ENCODE peak calls at places on chromosomes 3 and 15, in six cellular contexts. One of them, this sample, is unnamed.
A peak's percentile ranks its signal among the peaks of the same experiment; 100 is the strongest.

GRCh38 chr15:78570710-78571109 is 5.4 kb downstream of the CHRNA5 start:
- DNase-seq in GM10248: no peak
- DNase-seq in IMR-90: no peak
- DNase-seq in SK-N-SH: no peak
- DNase-seq in astrocyte of the spinal cord: no peak
- DNase-seq in AG10803: no peak
- DNase-seq in this sample: no peak

GRCh38 chr3:109939817-109940216 is 602.5 kb upstream of the DPPA4 start:
- DNase-seq in GM10248: no peak
- DNase-seq in SK-N-SH: no peak
- DNase-seq in AG10803: no peak
- DNase-seq in astrocyte of the spinal cord: no peak
- DNase-seq in IMR-90: no peak
- DNase-seq in this sample: no peak

GRCh38 chr15:67813104-67813634 is 12.1 kb upstream of the SKOR1 start:
- DNase-seq in IMR-90: no peak
- DNase-seq in SK-N-SH: peak; percentile 9
- DNase-seq in AG10803: no peak
- DNase-seq in astrocyte of the spinal cord: no peak
- DNase-seq in GM10248: no peak
- DNase-seq in this sample: no peak

GRCh38 chr3:22632566-22632965 is 570.6 kb upstream of the UBE2E2 start:
- DNase-seq in AG10803: no peak
- DNase-seq in SK-N-SH: no peak
- DNase-seq in astrocyte of the spinal cord: no peak
- DNase-seq in IMR-90: no peak
- DNase-seq in GM10248: no peak
- DNase-seq in this sample: no peak

GRCh38 chr15:49423906-49424520 is 971 bp downstream of the FGF7 start:
- DNase-seq in SK-N-SH: no peak
- DNase-seq in GM10248: no peak
- DNase-seq in AG10803: no peak
- DNase-seq in astrocyte of the spinal cord: no peak
- DNase-seq in IMR-90: no peak
- DNase-seq in this sample: no peak

GRCh38 chr15:78012643-78013077 is 64.9 kb downstream of the TBC1D2B start:
- DNase-seq in GM10248: no peak
- DNase-seq in SK-N-SH: no peak
- DNase-seq in astrocyte of the spinal cord: no peak
- DNase-seq in IMR-90: no peak
- DNase-seq in AG10803: no peak
- DNase-seq in this sample: no peak

GRCh38 chr3:65181397-65181871 is 493.6 kb upstream of the ADAMTS9 start:
- DNase-seq in AG10803: peak; percentile 4
- DNase-seq in astrocyte of the spinal cord: no peak
- DNase-seq in SK-N-SH: no peak
- DNase-seq in IMR-90: no peak
- DNase-seq in GM10248: no peak
- DNase-seq in this sample: no peak

GRCh38 chr3:43346990-43347749 is 60.8 kb downstream of the SNRK start:
- DNase-seq in AG10803: no peak
- DNase-seq in astrocyte of the spinal cord: peak; percentile 38
- DNase-seq in IMR-90: peak; percentile 21
- DNase-seq in SK-N-SH: no peak
- DNase-seq in GM10248: no peak
- DNase-seq in this sample: no peak

GRCh38 chr3:74593152-74593551 is 21.3 kb downstream of the CNTN3 start:
- DNase-seq in GM10248: no peak
- DNase-seq in SK-N-SH: no peak
- DNase-seq in IMR-90: no peak
- DNase-seq in astrocyte of the spinal cord: no peak
- DNase-seq in AG10803: no peak
- DNase-seq in this sample: no peak

GRCh38 chr3:21356402-21356801 is 394.6 kb downstream of the ZNF385D start:
- DNase-seq in GM10248: no peak
- DNase-seq in astrocyte of the spinal cord: no peak
- DNase-seq in AG10803: peak; percentile 33
- DNase-seq in SK-N-SH: no peak
- DNase-seq in IMR-90: peak; percentile 0
- DNase-seq in this sample: no peak

GRCh38 chr15:60272623-60273022 is 125.2 kb downstream of the ANXA2 start:
- DNase-seq in SK-N-SH: no peak
- DNase-seq in IMR-90: no peak
- DNase-seq in GM10248: no peak
- DNase-seq in astrocyte of the spinal cord: no peak
- DNase-seq in AG10803: no peak
- DNase-seq in this sample: no peak

GRCh38 chr3:194682651-194683310 is 2.9 kb upstream of the FAM43A start:
- DNase-seq in GM10248: peak; percentile 82
- DNase-seq in IMR-90: peak; percentile 86
- DNase-seq in SK-N-SH: peak; percentile 81
- DNase-seq in AG10803: peak; percentile 84
- DNase-seq in astrocyte of the spinal cord: peak; percentile 88
- DNase-seq in this sample: peak; percentile 98

GRCh38 chr3:12929801-12930200 is 88.4 kb upstream of the RPL32 start:
- DNase-seq in SK-N-SH: no peak
- DNase-seq in astrocyte of the spinal cord: no peak
- DNase-seq in IMR-90: no peak
- DNase-seq in AG10803: no peak
- DNase-seq in GM10248: no peak
- DNase-seq in this sample: no peak

GRCh38 chr3:17602126-17602525 is 140.3 kb downstream of the TBC1D5 start:
- DNase-seq in AG10803: no peak
- DNase-seq in astrocyte of the spinal cord: no peak
- DNase-seq in IMR-90: peak; percentile 52
- DNase-seq in GM10248: no peak
- DNase-seq in SK-N-SH: no peak
- DNase-seq in this sample: peak; percentile 30

GRCh38 chr3:10627884-10628572 is 122.6 kb upstream of the ATP2B2 start:
- DNase-seq in GM10248: no peak
- DNase-seq in IMR-90: no peak
- DNase-seq in AG10803: no peak
- DNase-seq in SK-N-SH: no peak
- DNase-seq in astrocyte of the spinal cord: no peak
- DNase-seq in this sample: no peak

GRCh38 chr3:102235679-102236078 is 199.1 kb upstream of the ZPLD1 start:
- DNase-seq in astrocyte of the spinal cord: peak; percentile 29
- DNase-seq in GM10248: no peak
- DNase-seq in AG10803: no peak
- DNase-seq in SK-N-SH: no peak
- DNase-seq in IMR-90: peak; percentile 27
- DNase-seq in this sample: no peak

GRCh38 chr3:151168269-151169094 is 34.5 kb downstream of the GPR171 start:
- DNase-seq in AG10803: peak; percentile 68
- DNase-seq in SK-N-SH: peak; percentile 62
- DNase-seq in astrocyte of the spinal cord: peak; percentile 55
- DNase-seq in GM10248: peak; percentile 70
- DNase-seq in IMR-90: peak; percentile 67
- DNase-seq in this sample: peak; percentile 84
- TF ChIP-seq CTCF in AG10803: peak; percentile 84
- TF ChIP-seq CTCF in SK-N-SH: peak; percentile 90
- TF ChIP-seq CTCF in astrocyte of the spinal cord: peak; percentile 92
- TF ChIP-seq CTCF in GM10248: peak; percentile 92
- TF ChIP-seq CTCF in IMR-90: peak; percentile 84
- TF ChIP-seq CTCF in this sample: peak; percentile 89

DNA sequence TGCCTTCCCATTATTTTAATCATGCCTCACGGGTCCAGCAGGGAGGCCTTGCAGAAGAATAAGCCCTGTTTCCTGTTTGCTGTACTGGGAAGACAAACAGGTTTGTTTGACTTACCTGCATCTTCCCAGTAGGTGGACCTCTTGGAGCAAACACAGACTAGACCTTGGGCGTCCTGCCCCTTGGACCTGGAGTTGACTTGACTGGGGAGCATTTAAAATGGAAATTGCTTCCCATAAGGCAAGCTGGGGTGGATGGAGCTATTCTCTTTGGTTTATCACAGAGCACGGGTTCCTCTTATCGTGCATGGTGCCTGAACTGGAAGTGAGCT is 151.4 kb downstream of the RPLP1 start:
- DNase-seq in SK-N-SH: no peak
- DNase-seq in AG10803: no peak
- DNase-seq in astrocyte of the spinal cord: no peak
- DNase-seq in IMR-90: no peak
- DNase-seq in GM10248: no peak
- DNase-seq in this sample: no peak
- TF ChIP-seq CTCF in SK-N-SH: no peak
- TF ChIP-seq CTCF in AG10803: no peak
- TF ChIP-seq CTCF in astrocyte of the spinal cord: no peak
- TF ChIP-seq CTCF in IMR-90: no peak
- TF ChIP-seq CTCF in GM10248: no peak
- TF ChIP-seq CTCF in this sample: no peak

GRCh38 chr3:58779934-58780333 is 113.4 kb upstream of the FAM3D start:
- DNase-seq in SK-N-SH: no peak
- DNase-seq in IMR-90: no peak
- DNase-seq in astrocyte of the spinal cord: no peak
- DNase-seq in AG10803: no peak
- DNase-seq in GM10248: no peak
- DNase-seq in this sample: no peak

GRCh38 chr3:58776231-58776630 is 109.7 kb upstream of the FAM3D start:
- DNase-seq in astrocyte of the spinal cord: no peak
- DNase-seq in SK-N-SH: no peak
- DNase-seq in AG10803: no peak
- DNase-seq in IMR-90: no peak
- DNase-seq in GM10248: no peak
- DNase-seq in this sample: no peak
- TF ChIP-seq CTCF in astrocyte of the spinal cord: no peak
- TF ChIP-seq CTCF in SK-N-SH: no peak
- TF ChIP-seq CTCF in AG10803: peak; percentile 6
- TF ChIP-seq CTCF in IMR-90: no peak
- TF ChIP-seq CTCF in GM10248: no peak
- TF ChIP-seq CTCF in this sample: no peak

DNA sequence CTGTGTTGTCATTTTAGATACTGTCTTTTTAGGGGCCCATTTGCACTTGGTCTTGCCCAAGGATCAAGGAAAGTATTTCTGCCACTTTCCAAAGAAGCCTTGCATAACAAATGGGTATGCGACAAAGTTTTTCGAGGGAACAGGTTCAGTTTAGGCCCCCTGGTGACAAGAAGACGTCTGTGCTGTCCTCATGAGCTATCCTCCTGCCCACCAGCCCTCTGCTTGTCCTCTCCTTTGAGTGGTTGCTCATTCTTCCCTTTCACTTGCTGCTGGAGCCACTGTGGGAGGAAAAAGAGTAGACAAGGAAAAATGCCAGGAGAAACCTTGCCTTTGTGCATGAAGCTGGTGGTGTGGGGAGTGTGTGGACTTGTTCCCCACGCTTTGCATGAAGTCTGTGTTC is 171.9 kb downstream of the CACNA2D3 start:
- DNase-seq in GM10248: no peak
- DNase-seq in IMR-90: no peak
- DNase-seq in astrocyte of the spinal cord: no peak
- DNase-seq in SK-N-SH: no peak
- DNase-seq in AG10803: no peak
- DNase-seq in this sample: no peak
- TF ChIP-seq CTCF in GM10248: no peak
- TF ChIP-seq CTCF in IMR-90: no peak
- TF ChIP-seq CTCF in astrocyte of the spinal cord: no peak
- TF ChIP-seq CTCF in SK-N-SH: no peak
- TF ChIP-seq CTCF in AG10803: no peak
- TF ChIP-seq CTCF in this sample: no peak

GRCh38 chr3:141408596-141408995 is 40.3 kb downstream of the ZBTB38 start:
- DNase-seq in GM10248: no peak
- DNase-seq in astrocyte of the spinal cord: no peak
- DNase-seq in SK-N-SH: no peak
- DNase-seq in IMR-90: no peak
- DNase-seq in AG10803: no peak
- DNase-seq in this sample: no peak

GRCh38 chr3:141412936-141413354 is 44.6 kb downstream of the ZBTB38 start:
- DNase-seq in AG10803: peak; percentile 94
- DNase-seq in SK-N-SH: no peak
- DNase-seq in GM10248: no peak
- DNase-seq in IMR-90: peak; percentile 85
- DNase-seq in astrocyte of the spinal cord: peak; percentile 79
- DNase-seq in this sample: no peak

GRCh38 chr3:141410861-141411771 is 42.8 kb downstream of the ZBTB38 start:
- DNase-seq in AG10803: no peak
- DNase-seq in SK-N-SH: no peak
- DNase-seq in IMR-90: peak; percentile 68
- DNase-seq in GM10248: peak; percentile 41
- DNase-seq in astrocyte of the spinal cord: peak; percentile 56
- DNase-seq in this sample: no peak

GRCh38 chr3:141412087-141412935 is 44.0 kb downstream of the ZBTB38 start:
- DNase-seq in astrocyte of the spinal cord: peak; percentile 84
- DNase-seq in AG10803: peak; percentile 91
- DNase-seq in GM10248: peak; percentile 39
- DNase-seq in SK-N-SH: no peak
- DNase-seq in IMR-90: peak; percentile 96
- DNase-seq in this sample: no peak

DNA sequence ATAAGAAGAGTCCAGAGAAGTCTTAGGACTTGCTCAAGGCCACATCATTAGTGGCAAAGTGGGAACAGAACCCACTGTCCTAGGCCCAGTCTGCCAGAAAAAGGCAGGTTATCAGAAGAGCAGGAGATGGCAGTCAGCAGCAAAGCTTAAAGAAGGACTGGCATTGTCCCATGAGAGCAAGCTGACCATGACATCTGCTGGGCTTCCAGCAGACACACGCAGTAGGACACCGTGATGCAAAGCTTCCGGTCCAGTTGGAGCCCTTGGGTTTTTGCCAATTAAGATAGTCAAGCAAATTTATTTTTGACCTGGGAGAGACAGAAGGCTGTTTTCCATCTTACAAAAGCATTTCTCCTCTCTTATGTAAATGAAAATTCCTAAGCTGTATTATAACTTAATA is 42.1 kb downstream of the ZBTB38 start:
- DNase-seq in astrocyte of the spinal cord: peak; percentile 70
- DNase-seq in GM10248: no peak
- DNase-seq in SK-N-SH: no peak
- DNase-seq in IMR-90: peak; percentile 83
- DNase-seq in AG10803: peak; percentile 79
- DNase-seq in this sample: no peak
- TF ChIP-seq CTCF in astrocyte of the spinal cord: no peak
- TF ChIP-seq CTCF in GM10248: no peak
- TF ChIP-seq CTCF in SK-N-SH: no peak
- TF ChIP-seq CTCF in IMR-90: no peak
- TF ChIP-seq CTCF in AG10803: no peak
- TF ChIP-seq CTCF in this sample: no peak

GRCh38 chr3:6791161-6791560 is 69.8 kb upstream of the GRM7 start:
- DNase-seq in AG10803: no peak
- DNase-seq in IMR-90: no peak
- DNase-seq in GM10248: no peak
- DNase-seq in SK-N-SH: no peak
- DNase-seq in astrocyte of the spinal cord: peak; percentile 40
- DNase-seq in this sample: no peak
- TF ChIP-seq CTCF in AG10803: no peak
- TF ChIP-seq CTCF in IMR-90: no peak
- TF ChIP-seq CTCF in GM10248: no peak
- TF ChIP-seq CTCF in SK-N-SH: no peak
- TF ChIP-seq CTCF in astrocyte of the spinal cord: peak; percentile 26
- TF ChIP-seq CTCF in this sample: no peak

This sample was measured in osteoblast.